ENCODE peak calls at places on chromosome 1, in eight cellular contexts. X, C, K, V, B, H, L and S are unnamed samples.

GRCh38 chr1:1118011-1118892 is 2.4 kb upstream of the C1orf159 start:
- DNase-seq in X (no peak), C (no peak), K (no peak), V (no peak), B (peak), H (no peak), L (no peak), S (peak)

GRCh38 chr1:79188371-79188770 is 181.8 kb upstream of the ADGRL4 start:
- DNase-seq in X (no peak), C (peak), K (no peak), V (no peak), B (no peak), H (no peak), L (no peak), S (no peak)

GRCh38 chr1:247054992-247055415 is 23.6 kb downstream of the ZNF670 start:
- DNase-seq in X (no peak), C (peak), K (no peak), V (no peak), B (no peak), H (no peak), L (no peak), S (no peak)

GRCh38 chr1:14190508-14190907 is 408.0 kb upstream of the KAZN start:
- DNase-seq in X (no peak), C (no peak), K (no peak), V (no peak), B (no peak), H (no peak), L (no peak), S (no peak)

GRCh38 chr1:198607714-198608113 is 31.1 kb upstream of the PTPRC start:
- DNase-seq in X (no peak), C (no peak), K (no peak), V (no peak), B (no peak), H (no peak), L (no peak), S (no peak)

GRCh38 chr1:243751506-243751905 is 98.5 kb downstream of the AKT3 start:
- DNase-seq in X (no peak), C (no peak), K (no peak), V (no peak), B (no peak), H (no peak), L (no peak), S (no peak)

GRCh38 chr1:53070621-53071020 is 8.6 kb downstream of the PODN start:
- DNase-seq in X (no peak), C (no peak), K (no peak), V (peak), B (peak), H (peak), L (no peak), S (no peak)

GRCh38 chr1:1406821-1407100 is 332 bp downstream of the MRPL20 start:
- DNase-seq in X (no peak), C (no peak), K (no peak), V (no peak), B (no peak), H (no peak), L (no peak), S (no peak)

GRCh38 chr1:31423418-31423947 is 10.5 kb downstream of the SERINC2 start:
- DNase-seq in X (no peak), C (no peak), K (no peak), V (no peak), B (no peak), H (no peak), L (no peak), S (no peak)

GRCh38 chr1:45409243-45409642 is 69.0 kb upstream of the MUTYH start:
- DNase-seq in X (no peak), C (no peak), K (no peak), V (no peak), B (no peak), H (no peak), L (no peak), S (no peak)

GRCh38 chr1:15764890-15765289 is 6.3 kb downstream of the FBLIM1 start:
- DNase-seq in X (no peak), C (no peak), K (no peak), V (no peak), B (no peak), H (no peak), L (no peak), S (no peak)

GRCh38 chr1:39405358-39405757 is 86.1 kb upstream of the BMP8A start:
- DNase-seq in X (no peak), C (no peak), K (no peak), V (no peak), B (no peak), H (no peak), L (no peak), S (no peak)

GRCh38 chr1:210776722-210777121 is 357.2 kb downstream of the KCNH1 start:
- DNase-seq in X (no peak), C (no peak), K (no peak), V (no peak), B (no peak), H (no peak), L (no peak), S (no peak)

GRCh38 chr1:30362603-30362990 is 360.8 kb downstream of the MATN1 start:
- DNase-seq in X (no peak), C (no peak), K (no peak), V (no peak), B (no peak), H (no peak), L (no peak), S (no peak)

GRCh38 chr1:16094453-16095158 is 21.2 kb upstream of the FAM131C start:
- DNase-seq in X (no peak), C (no peak), K (no peak), V (no peak), B (no peak), H (no peak), L (no peak), S (no peak)

GRCh38 chr1:53143527-53143926 is 1.1 kb upstream of the SLC1A7 start:
- DNase-seq in X (no peak), C (no peak), K (no peak), V (no peak), B (no peak), H (no peak), L (no peak), S (peak)

GRCh38 chr1:248631354-248632041 is 3.4 kb downstream of the OR2T11 start:
- DNase-seq in X (no peak), C (no peak), K (no peak), V (no peak), B (no peak), H (no peak), L (no peak), S (no peak)

GRCh38 chr1:32816676-32817158 is 441 bp downstream of the YARS1 start:
- DNase-seq in X (no peak), C (peak), K (no peak), V (no peak), B (peak), H (no peak), L (no peak), S (no peak)

GRCh38 chr1:114670083-114671010 is 498 bp upstream of the DENND2C start:
- DNase-seq in X (peak), C (peak), K (peak), V (peak), B (peak), H (peak), L (peak), S (peak)